ENCODE peak calls at places on chromosomes 4 and X, in ten cellular contexts. Q is OCI-LY7; A is GM04504; Y is neural crest cell; I is stimulated activated CD4-positive, alpha-beta T cell treated with anti-CD3 and anti-CD28 coated beads, Interleukin-15, amount 100 ng/mL, for 48 hours; P is ureter; B is naive thymus-derived CD4-positive, alpha-beta T cell; U is CD4-positive, alpha-beta memory T cell; V is AG09319; K is GM23248. W is an unnamed sample.

GRCh38 chrX:119004920-119005524 is 30.6 kb downstream of the LONRF3 start:
- DNase-seq in Q (peak), A (peak), Y (peak), I (peak), P (peak), B (peak), U (peak), V (peak), K (peak), W (peak)

GRCh38 chr4:114924311-114924710 is 189.1 kb downstream of the NDST4 start:
- DNase-seq in Q (no peak), A (no peak), Y (no peak), I (no peak), P (no peak), B (no peak), U (no peak), V (no peak), K (no peak), W (peak)

GRCh38 chrX:107673933-107674479 is 45.7 kb downstream of the PRPS1 start:
- DNase-seq in Q (peak), A (no peak), Y (no peak), I (peak), P (peak), B (peak), U (peak), V (no peak), K (peak), W (peak)

GRCh38 chr4:155819066-155819465 is 47.0 kb downstream of the ASIC5 start:
- DNase-seq in Q (no peak), A (no peak), Y (no peak), I (no peak), P (no peak), B (no peak), U (no peak), V (no peak), K (no peak), W (no peak)

GRCh38 chr4:86961605-86962295 is 26.9 kb downstream of the AFF1 start:
- DNase-seq in Q (peak), A (peak), Y (no peak), I (no peak), P (no peak), B (no peak), U (no peak), V (no peak), K (peak), W (no peak)

GRCh38 chr4:124936427-124936826 is 223.9 kb upstream of the ANKRD50 start:
- DNase-seq in Q (no peak), A (peak), Y (no peak), I (no peak), P (peak), B (no peak), U (no peak), V (no peak), K (peak), W (peak)

GRCh38 chrX:70434352-70434866 is 10.2 kb upstream of the DLG3 start:
- DNase-seq in Q (peak), A (peak), Y (peak), I (peak), P (peak), B (no peak), U (peak), V (peak), K (peak), W (peak)

GRCh38 chr4:3799496-3799895 is 33.3 kb downstream of the ADRA2C start:
- DNase-seq in Q (no peak), A (no peak), Y (no peak), I (no peak), P (no peak), B (no peak), U (no peak), V (no peak), K (no peak), W (no peak)

GRCh38 chrX:153459976-153460375 is 10.4 kb downstream of the HAUS7 start:
- DNase-seq in Q (no peak), A (no peak), Y (no peak), I (no peak), P (no peak), B (no peak), U (no peak), V (no peak), K (peak), W (peak)

GRCh38 chrX:13164611-13165010 is 120.2 kb upstream of the FAM9C start:
- DNase-seq in Q (no peak), A (no peak), Y (no peak), I (no peak), P (no peak), B (no peak), U (no peak), V (no peak), K (no peak), W (no peak)

GRCh38 chr4:138275946-138276621 is 33.9 kb upstream of the SLC7A11 start:
- DNase-seq in Q (no peak), A (peak), Y (no peak), I (no peak), P (no peak), B (no peak), U (no peak), V (peak), K (peak), W (peak)

W was measured in iris pigment epithelial cell.